ENCODE peak calls at places on chromosomes 7 and 10, in six cellular contexts. V is astrocyte, F is HFF-Myc, Y is IMR-90, J is GM06990, C is thoracic aorta. T is an unnamed sample.

GRCh38 chr7:95905165-95905564 is 132.8 kb downstream of the DYNC1I1 start:
- DNase-seq in V (no peak), F (no peak), Y (no peak), J (no peak), C (no peak), T (peak)

GRCh38 chr7:50140688-50141087 is 47.6 kb upstream of the ZPBP start:
- DNase-seq in V (no peak), F (no peak), Y (no peak), J (no peak), C (no peak), T (no peak)

GRCh38 chr10:15558136-15558535 is 161.6 kb downstream of the ITGA8 start:
- DNase-seq in V (peak), F (no peak), Y (peak), J (no peak), C (no peak), T (peak)

GRCh38 chr7:57867884-57868701 is 418.1 kb downstream of the ZNF716 start:
- DNase-seq in V (no peak), F (no peak), Y (no peak), J (no peak), C (no peak), T (peak)

GRCh38 chr10:122344741-122345258 is 29.7 kb upstream of the PLEKHA1 start:
- DNase-seq in V (peak), F (no peak), Y (peak), J (no peak), C (no peak), T (peak)

GRCh38 chr7:23712368-23713284 is 2.6 kb downstream of the STK31 start:
- DNase-seq in V (peak), F (peak), Y (peak), J (no peak), C (no peak), T (peak)

GRCh38 chr10:44673245-44673999 is 237.7 kb upstream of the TMEM72 start:
- DNase-seq in V (no peak), F (no peak), Y (no peak), J (no peak), C (no peak), T (no peak)

GRCh38 chr7:31860925-31861324 is 173.9 kb downstream of the PPP1R17 start:
- DNase-seq in V (no peak), F (no peak), Y (peak), J (no peak), C (no peak), T (no peak)

GRCh38 chr7:14691597-14692203 is 210.9 kb downstream of the DGKB start:
- DNase-seq in V (no peak), F (no peak), Y (peak), J (no peak), C (no peak), T (peak)

GRCh38 chr7:30726296-30727006 is 25.5 kb upstream of the INMT start:
- DNase-seq in V (no peak), F (no peak), Y (no peak), J (no peak), C (no peak), T (no peak)

GRCh38 chr7:14734839-14735321 is 167.7 kb downstream of the DGKB start:
- DNase-seq in V (no peak), F (no peak), Y (no peak), J (no peak), C (no peak), T (no peak)

GRCh38 chr7:120988591-120989299 is at the start of gene CPED1:
- DNase-seq in V (peak), F (no peak), Y (peak), J (peak), C (peak), T (peak)

GRCh38 chr7:151188252-151188542 is 1.1 kb upstream of the ASB10 start:
- DNase-seq in V (no peak), F (no peak), Y (no peak), J (no peak), C (no peak), T (no peak)

GRCh38 chr10:71927669-71928592 is 36.3 kb upstream of the CHST3 start:
- DNase-seq in V (peak), F (no peak), Y (peak), J (no peak), C (no peak), T (peak)

GRCh38 chr7:149286811-149287400 is 24.9 kb downstream of the ZNF783 start:
- DNase-seq in V (no peak), F (no peak), Y (peak), J (no peak), C (no peak), T (no peak)

GRCh38 chr10:61606971-61607907 is 55.5 kb upstream of the CABCOCO1 start:
- DNase-seq in V (no peak), F (no peak), Y (no peak), J (no peak), C (no peak), T (peak)

GRCh38 chr7:121398246-121398645 is 2.1 kb upstream of the FAM3C start:
- DNase-seq in V (no peak), F (no peak), Y (no peak), J (no peak), C (no peak), T (peak)

GRCh38 chr10:70459771-70460490 is 18.4 kb upstream of the NODAL start:
- DNase-seq in V (no peak), F (no peak), Y (no peak), J (no peak), C (no peak), T (no peak)
- H3K4me3 ChIP-seq in V (no peak), F (no peak), Y (no peak), J (no peak), C (no peak), T (no peak)

DNA sequence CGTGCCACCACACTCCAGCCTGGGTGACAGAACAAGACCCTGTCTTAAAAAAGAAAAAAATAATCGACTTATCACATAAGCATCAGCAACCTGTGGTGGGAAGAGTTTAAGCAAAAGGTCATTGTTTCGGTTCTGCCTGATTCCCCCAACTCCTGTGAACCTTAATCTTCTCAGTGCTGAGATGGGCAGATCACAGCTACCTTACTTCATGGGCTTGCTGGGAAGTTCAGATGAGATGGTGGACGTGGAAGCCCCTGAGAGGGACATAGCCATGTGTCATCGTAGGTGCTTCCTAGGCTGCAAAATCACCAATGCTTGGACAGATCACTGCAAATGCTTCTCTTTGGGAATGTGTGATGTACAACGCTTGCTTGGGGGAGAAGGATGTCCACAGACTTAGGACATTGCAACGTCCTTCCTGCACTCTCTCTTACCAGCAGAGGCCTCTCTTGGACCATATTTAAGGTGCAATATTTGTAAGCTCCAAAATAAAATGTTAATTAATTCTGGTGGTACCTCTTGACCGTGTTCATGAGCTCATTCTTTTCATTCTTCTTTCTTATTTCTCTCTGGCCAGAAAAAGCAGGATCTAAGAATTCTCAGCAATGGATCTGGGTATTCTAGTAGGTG is 8.6 kb downstream of the GJD4 start:
- DNase-seq in V (no peak), F (no peak), Y (peak), J (no peak), C (no peak), T (peak)
- TF ChIP-seq CTCF in V (peak), F (peak), Y (peak), J (peak), C (no peak), T (peak)

GRCh38 chr10:21499910-21500577 is 25.4 kb downstream of the SKIDA1 start:
- DNase-seq in V (no peak), F (no peak), Y (no peak), J (peak), C (no peak), T (no peak)

GRCh38 chr10:21500578-21500910 is 24.9 kb downstream of the SKIDA1 start:
- DNase-seq in V (no peak), F (no peak), Y (no peak), J (no peak), C (no peak), T (no peak)

GRCh38 chr10:21498416-21498815 is 27.1 kb downstream of the SKIDA1 start:
- DNase-seq in V (no peak), F (no peak), Y (no peak), J (no peak), C (no peak), T (no peak)

GRCh38 chr10:21499580-21499909 is 25.9 kb downstream of the SKIDA1 start:
- DNase-seq in V (no peak), F (no peak), Y (no peak), J (no peak), C (no peak), T (no peak)

DNA sequence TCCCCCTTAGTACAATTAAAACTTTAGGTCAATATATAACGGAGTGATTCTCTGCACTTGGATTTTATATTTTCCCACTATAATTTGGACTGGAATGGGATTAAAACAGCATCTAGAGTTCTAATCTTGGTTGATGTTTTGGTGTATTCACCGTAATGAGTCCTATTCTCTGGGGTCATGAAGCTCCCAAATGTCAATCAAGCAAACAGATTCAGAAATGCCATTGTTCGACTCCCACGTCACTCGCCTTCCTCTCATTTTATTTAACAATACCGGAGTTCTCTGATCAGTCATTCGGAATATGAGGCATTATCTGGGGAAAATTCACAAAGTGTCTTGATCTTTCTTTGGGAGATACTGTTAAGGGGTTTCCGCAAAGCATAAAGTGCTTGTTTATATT is 26.5 kb downstream of the SKIDA1 start:
- DNase-seq in V (no peak), F (no peak), Y (no peak), J (no peak), C (no peak), T (no peak)
- H3K4me3 ChIP-seq in V (no peak), F (no peak), Y (no peak), J (no peak), C (no peak), T (no peak)

DNA sequence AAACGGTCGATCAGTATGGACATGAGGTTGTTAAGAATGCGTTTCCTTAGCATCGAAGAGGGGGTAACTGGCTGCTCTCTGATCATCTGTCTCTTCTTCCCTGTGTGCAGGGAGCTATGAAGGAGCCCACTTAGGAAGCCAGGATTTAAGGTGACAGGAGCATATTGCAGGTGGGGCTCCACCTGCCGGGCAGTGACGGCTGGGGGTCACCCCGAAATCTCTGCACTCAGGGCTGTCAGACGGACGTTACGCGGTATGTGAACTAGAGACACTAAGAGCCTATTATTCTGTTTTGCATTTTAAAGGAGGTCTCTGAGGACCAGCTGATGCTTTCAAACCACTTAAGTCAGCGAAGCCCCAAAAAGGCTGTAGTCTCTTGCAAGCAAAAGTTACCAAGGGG is 64.4 kb downstream of the CARD11 start:
- DNase-seq in V (no peak), F (no peak), Y (no peak), J (peak), C (no peak), T (no peak)
- TF ChIP-seq CTCF in V (no peak), F (no peak), Y (no peak), J (peak), C (no peak), T (no peak)

DNA sequence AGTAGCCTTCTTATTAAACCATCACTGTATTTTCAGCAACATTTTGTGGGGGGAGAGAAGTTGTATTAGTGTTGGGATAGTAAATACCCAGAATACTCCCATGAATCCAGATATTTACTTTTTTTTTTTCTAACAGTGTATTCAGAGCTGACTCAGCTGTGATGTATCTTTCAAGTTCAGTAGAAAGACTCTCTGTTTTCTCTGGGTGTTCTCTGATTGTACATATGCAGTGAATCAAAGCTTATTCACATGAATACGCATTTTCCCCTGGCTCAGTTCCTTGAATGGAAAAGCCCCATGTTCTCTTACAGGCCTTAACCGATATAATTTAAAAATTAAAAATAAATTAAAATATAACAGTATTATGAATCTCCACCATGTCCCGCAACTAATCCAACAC is 1.3 kb downstream of the TFPI2 start:
- DNase-seq in V (peak), F (no peak), Y (peak), J (no peak), C (no peak), T (peak)
- H3K4me3 ChIP-seq in V (peak), F (no peak), Y (peak), J (no peak), C (no peak), T (peak)

GRCh38 chr10:5764422-5765297 is 48.6 kb downstream of the GDI2 start:
- DNase-seq in V (no peak), F (no peak), Y (no peak), J (no peak), C (no peak), T (no peak)
- TF ChIP-seq CTCF in V (no peak), F (no peak), Y (no peak), J (no peak), C (no peak), T (no peak)

GRCh38 chr10:103822795-103823194 is 32.6 kb downstream of the SH3PXD2A start:
- DNase-seq in V (no peak), F (no peak), Y (no peak), J (no peak), C (no peak), T (no peak)

GRCh38 chr10:103818110-103818509 is 37.3 kb downstream of the SH3PXD2A start:
- DNase-seq in V (no peak), F (no peak), Y (no peak), J (no peak), C (no peak), T (no peak)

GRCh38 chr10:103818765-103819374 is 36.5 kb downstream of the SH3PXD2A start:
- DNase-seq in V (no peak), F (no peak), Y (no peak), J (no peak), C (no peak), T (no peak)

GRCh38 chr10:103822052-103822716 is 33.2 kb downstream of the SH3PXD2A start:
- DNase-seq in V (no peak), F (no peak), Y (no peak), J (no peak), C (no peak), T (no peak)

DNA sequence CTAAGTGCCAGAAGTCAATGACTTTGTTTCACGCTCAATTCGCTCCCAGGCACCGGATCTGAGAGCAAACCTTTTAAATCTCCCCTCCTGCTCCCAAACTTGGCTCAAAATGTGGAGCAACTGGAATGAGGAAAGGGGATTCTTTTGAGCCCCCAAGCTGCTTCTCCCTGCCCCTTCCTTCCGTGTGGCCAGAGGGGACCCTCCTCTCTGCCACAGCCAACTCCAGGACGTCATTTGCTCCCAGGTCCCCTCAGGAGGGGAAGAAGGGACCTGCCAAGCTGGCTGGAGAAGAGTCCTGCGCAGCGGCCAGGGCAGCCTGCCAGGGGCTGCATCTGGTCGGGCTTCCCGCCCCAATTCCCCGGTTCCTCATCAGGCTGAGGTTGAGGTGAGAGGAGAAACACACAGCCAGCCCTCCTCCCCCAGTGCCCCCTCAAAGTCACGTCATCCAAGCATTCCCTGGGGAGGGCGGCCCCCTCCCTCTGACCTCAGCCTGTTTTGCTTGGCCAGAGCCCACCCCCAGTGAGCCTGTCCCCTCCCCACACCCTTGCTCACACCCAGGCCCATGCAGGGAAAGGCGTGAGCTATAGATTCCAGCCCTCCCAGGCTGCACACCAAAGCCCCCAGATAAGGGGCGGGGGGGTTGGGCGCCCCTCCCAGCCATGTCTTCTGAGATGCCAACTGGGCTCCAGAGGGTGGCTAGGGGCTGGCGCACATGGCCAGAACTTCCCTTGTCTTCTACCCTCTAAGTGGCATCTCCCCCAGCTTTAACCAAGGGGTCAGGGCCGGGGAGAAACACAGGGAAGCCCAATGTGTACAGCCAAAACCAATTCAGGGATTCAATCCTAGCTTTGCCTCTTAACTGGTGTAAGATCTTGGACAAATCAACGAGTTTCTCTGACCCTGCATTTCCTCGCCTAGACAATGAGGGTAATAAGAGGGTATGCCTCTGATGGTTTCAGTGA is 35.0 kb downstream of the SH3PXD2A start:
- DNase-seq in V (peak), F (no peak), Y (peak), J (no peak), C (no peak), T (peak)
- H3K4me3 ChIP-seq in V (no peak), F (no peak), Y (no peak), J (no peak), C (peak), T (no peak)

DNA sequence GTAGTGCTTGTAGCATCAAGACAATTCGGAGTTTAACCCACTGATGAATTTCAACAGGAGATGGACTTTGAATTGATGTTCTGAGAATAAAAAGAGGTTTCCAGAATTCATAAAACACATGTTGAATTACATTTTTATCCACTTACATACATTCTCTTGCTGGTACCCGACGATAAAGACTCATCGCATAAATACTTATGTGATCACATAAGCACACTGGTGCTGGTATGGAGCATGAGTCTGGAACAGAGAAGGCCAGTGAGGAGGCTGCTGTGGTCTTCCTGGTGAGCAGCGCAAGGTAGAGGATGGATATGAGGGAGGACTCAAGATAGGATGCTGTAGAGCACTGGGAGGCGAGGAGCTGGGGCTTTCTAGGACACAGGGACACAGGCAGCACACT is 109.0 kb downstream of the RNF216 start:
- DNase-seq in V (no peak), F (no peak), Y (peak), J (no peak), C (no peak), T (no peak)
- TF ChIP-seq CTCF in V (no peak), F (no peak), Y (no peak), J (no peak), C (no peak), T (no peak)

T was measured in cardiac fibroblast.